ENCODE peak calls at places on chromosomes 16 and 17, in four cellular contexts. H, K, I and J are unnamed samples.
A peak's percentile ranks its signal among the peaks of the same experiment; 100 is the strongest.

GRCh38 chr17:62627219-62627903 is at the start of gene MRC2:
- DNase-seq in K (no peak), H (no peak), I (no peak), J (peak; percentile 80)

GRCh38 chr17:13016881-13017622 is 775 bp downstream of the ELAC2 start:
- DNase-seq in I (no peak), K (no peak), H (no peak), J (no peak)

GRCh38 chr17:77083547-77083946 is 57.2 kb upstream of the SEC14L1 start:
- DNase-seq in I (no peak), H (no peak), K (no peak), J (no peak)

GRCh38 chr17:50765454-50766221 is 1.7 kb downstream of the ANKRD40CL start:
- DNase-seq in I (no peak), K (no peak), H (no peak), J (no peak)

GRCh38 chr17:77783991-77784820 is 174.3 kb upstream of the TNRC6C start:
- DNase-seq in I (peak; percentile 90), H (peak; percentile 67), K (no peak), J (no peak)

GRCh38 chr17:71180801-71181385 is 939.9 kb upstream of the SOX9 start:
- DNase-seq in I (no peak), H (no peak), K (peak; percentile 95), J (no peak)

GRCh38 chr16:81518439-81518757 is 73.8 kb downstream of the CMIP start:
- DNase-seq in I (no peak), K (no peak), H (no peak), J (no peak)

GRCh38 chr16:26453215-26453614 is 613.5 kb upstream of the C16orf82 start:
- DNase-seq in H (no peak), I (no peak), K (no peak), J (no peak)

GRCh38 chr17:59423137-59423703 is 91.8 kb downstream of the YPEL2 start:
- DNase-seq in I (no peak), K (no peak), H (no peak), J (no peak)

GRCh38 chr17:77662796-77663195 is 295.7 kb upstream of the TNRC6C start:
- DNase-seq in I (no peak), H (no peak), K (no peak), J (no peak)

GRCh38 chr17:27956601-27957445 is 63.7 kb upstream of the LYRM9 start:
- DNase-seq in H (no peak), I (no peak), K (no peak), J (no peak)

GRCh38 chr17:43403846-43404245 is 5.1 kb downstream of the ARL4D start:
- DNase-seq in K (no peak), I (no peak), H (no peak), J (no peak)

GRCh38 chr17:17041018-17041521 is 1.2 kb upstream of the MPRIP start:
- DNase-seq in K (no peak), I (no peak), H (no peak), J (no peak)

GRCh38 chr16:63714876-63715275 is 1407.0 kb downstream of the CDH11 start:
- DNase-seq in K (no peak), I (no peak), H (no peak), J (no peak)

GRCh38 chr16:87278191-87279093 is 38.8 kb downstream of the C16orf95 start:
- DNase-seq in H (no peak), I (no peak), K (peak; percentile 62), J (no peak)